ENCODE peak calls at places on chromosomes 1 and 21, in eight cellular contexts. One of them, this sample, is unnamed.

GRCh38 chr1:207890136-207890738 is 20.7 kb downstream of the CD34 start:
- DNase-seq in heart right ventricle: peak
- DNase-seq in AG10803: peak
- DNase-seq in BJ: peak
- DNase-seq in foreskin fibroblast: peak
- DNase-seq in psoas muscle: peak
- DNase-seq in endodermal cell: no peak
- DNase-seq in body of pancreas: peak
- DNase-seq in this sample: peak

GRCh38 chr1:183023146-183023600 is at the start of gene LAMC1:
- DNase-seq in psoas muscle: peak
- DNase-seq in endodermal cell: peak
- DNase-seq in body of pancreas: peak
- DNase-seq in heart right ventricle: peak
- DNase-seq in AG10803: peak
- DNase-seq in foreskin fibroblast: peak
- DNase-seq in BJ: no peak
- DNase-seq in this sample: no peak

GRCh38 chr1:18536356-18536755 is 55.6 kb downstream of the KLHDC7A start:
- DNase-seq in body of pancreas: no peak
- DNase-seq in heart right ventricle: no peak
- DNase-seq in psoas muscle: no peak
- DNase-seq in endodermal cell: no peak
- DNase-seq in BJ: no peak
- DNase-seq in AG10803: no peak
- DNase-seq in foreskin fibroblast: no peak
- DNase-seq in this sample: no peak

GRCh38 chr1:85461216-85461945 is 3.6 kb downstream of the DDAH1 start:
- DNase-seq in AG10803: peak
- DNase-seq in psoas muscle: no peak
- DNase-seq in body of pancreas: no peak
- DNase-seq in foreskin fibroblast: no peak
- DNase-seq in endodermal cell: no peak
- DNase-seq in BJ: no peak
- DNase-seq in heart right ventricle: no peak
- DNase-seq in this sample: no peak

GRCh38 chr1:115302390-115302961 is 35.6 kb downstream of the NGF start:
- DNase-seq in body of pancreas: no peak
- DNase-seq in endodermal cell: peak
- DNase-seq in AG10803: peak
- DNase-seq in foreskin fibroblast: peak
- DNase-seq in BJ: peak
- DNase-seq in psoas muscle: no peak
- DNase-seq in heart right ventricle: no peak
- DNase-seq in this sample: no peak

GRCh38 chr1:43704838-43705237 is 2.5 kb upstream of the ST3GAL3 start:
- DNase-seq in body of pancreas: peak
- DNase-seq in psoas muscle: peak
- DNase-seq in BJ: no peak
- DNase-seq in AG10803: peak
- DNase-seq in foreskin fibroblast: no peak
- DNase-seq in heart right ventricle: peak
- DNase-seq in endodermal cell: no peak
- DNase-seq in this sample: no peak

GRCh38 chr1:65949230-65949626 is 156.5 kb downstream of the PDE4B start:
- DNase-seq in AG10803: peak
- DNase-seq in foreskin fibroblast: peak
- DNase-seq in heart right ventricle: no peak
- DNase-seq in body of pancreas: no peak
- DNase-seq in psoas muscle: no peak
- DNase-seq in BJ: no peak
- DNase-seq in endodermal cell: no peak
- DNase-seq in this sample: no peak

GRCh38 chr1:198655464-198656121 is 16.8 kb downstream of the PTPRC start:
- DNase-seq in body of pancreas: no peak
- DNase-seq in psoas muscle: no peak
- DNase-seq in heart right ventricle: no peak
- DNase-seq in BJ: no peak
- DNase-seq in foreskin fibroblast: no peak
- DNase-seq in endodermal cell: no peak
- DNase-seq in AG10803: peak
- DNase-seq in this sample: peak

GRCh38 chr1:44276006-44276405 is 62.7 kb downstream of the DMAP1 start:
- DNase-seq in foreskin fibroblast: peak
- DNase-seq in AG10803: peak
- DNase-seq in heart right ventricle: no peak
- DNase-seq in BJ: no peak
- DNase-seq in psoas muscle: no peak
- DNase-seq in endodermal cell: no peak
- DNase-seq in body of pancreas: no peak
- DNase-seq in this sample: no peak

GRCh38 chr1:89802841-89803240 is 18.0 kb upstream of the LRRC8D start:
- DNase-seq in psoas muscle: no peak
- DNase-seq in body of pancreas: no peak
- DNase-seq in foreskin fibroblast: no peak
- DNase-seq in AG10803: no peak
- DNase-seq in BJ: no peak
- DNase-seq in heart right ventricle: no peak
- DNase-seq in endodermal cell: no peak
- DNase-seq in this sample: no peak

GRCh38 chr1:185668013-185668412 is 66.2 kb upstream of the HMCN1 start:
- DNase-seq in heart right ventricle: no peak
- DNase-seq in AG10803: no peak
- DNase-seq in BJ: no peak
- DNase-seq in endodermal cell: no peak
- DNase-seq in psoas muscle: no peak
- DNase-seq in foreskin fibroblast: no peak
- DNase-seq in body of pancreas: no peak
- DNase-seq in this sample: no peak

GRCh38 chr1:244796719-244797406 is 38.6 kb upstream of the COX20 start:
- DNase-seq in psoas muscle: no peak
- DNase-seq in foreskin fibroblast: peak
- DNase-seq in heart right ventricle: no peak
- DNase-seq in AG10803: peak
- DNase-seq in BJ: peak
- DNase-seq in body of pancreas: peak
- DNase-seq in endodermal cell: peak
- DNase-seq in this sample: no peak

GRCh38 chr1:202858306-202858705 is 30.6 kb downstream of the RABIF start:
- DNase-seq in psoas muscle: peak
- DNase-seq in heart right ventricle: peak
- DNase-seq in foreskin fibroblast: peak
- DNase-seq in AG10803: peak
- DNase-seq in body of pancreas: peak
- DNase-seq in endodermal cell: no peak
- DNase-seq in BJ: no peak
- DNase-seq in this sample: no peak

GRCh38 chr1:229579101-229579651 is 20.7 kb upstream of the ABCB10 start:
- DNase-seq in body of pancreas: no peak
- DNase-seq in AG10803: peak
- DNase-seq in endodermal cell: no peak
- DNase-seq in foreskin fibroblast: no peak
- DNase-seq in BJ: no peak
- DNase-seq in psoas muscle: no peak
- DNase-seq in heart right ventricle: peak
- DNase-seq in this sample: no peak

GRCh38 chr21:44918581-44919033 is 2.1 kb downstream of the ITGB2 start:
- DNase-seq in heart right ventricle: no peak
- DNase-seq in foreskin fibroblast: no peak
- DNase-seq in endodermal cell: peak
- DNase-seq in body of pancreas: no peak
- DNase-seq in AG10803: no peak
- DNase-seq in psoas muscle: peak
- DNase-seq in BJ: no peak
- DNase-seq in this sample: no peak
- H3K4me3 ChIP-seq in heart right ventricle: peak
- H3K4me3 ChIP-seq in foreskin fibroblast: no peak
- H3K4me3 ChIP-seq in endodermal cell: peak
- H3K4me3 ChIP-seq in body of pancreas: no peak
- H3K4me3 ChIP-seq in AG10803: no peak
- H3K4me3 ChIP-seq in psoas muscle: no peak
- H3K4me3 ChIP-seq in BJ: no peak
- H3K4me3 ChIP-seq in this sample: no peak

GRCh38 chr1:11671544-11672286 is 7.7 kb downstream of the FBXO6 start:
- DNase-seq in heart right ventricle: no peak
- DNase-seq in endodermal cell: peak
- DNase-seq in psoas muscle: no peak
- DNase-seq in BJ: no peak
- DNase-seq in body of pancreas: no peak
- DNase-seq in AG10803: no peak
- DNase-seq in foreskin fibroblast: no peak
- DNase-seq in this sample: no peak
- H3K4me3 ChIP-seq in heart right ventricle: no peak
- H3K4me3 ChIP-seq in endodermal cell: no peak
- H3K4me3 ChIP-seq in psoas muscle: no peak
- H3K4me3 ChIP-seq in BJ: no peak
- H3K4me3 ChIP-seq in body of pancreas: no peak
- H3K4me3 ChIP-seq in AG10803: no peak
- H3K4me3 ChIP-seq in foreskin fibroblast: no peak
- H3K4me3 ChIP-seq in this sample: no peak

DNA sequence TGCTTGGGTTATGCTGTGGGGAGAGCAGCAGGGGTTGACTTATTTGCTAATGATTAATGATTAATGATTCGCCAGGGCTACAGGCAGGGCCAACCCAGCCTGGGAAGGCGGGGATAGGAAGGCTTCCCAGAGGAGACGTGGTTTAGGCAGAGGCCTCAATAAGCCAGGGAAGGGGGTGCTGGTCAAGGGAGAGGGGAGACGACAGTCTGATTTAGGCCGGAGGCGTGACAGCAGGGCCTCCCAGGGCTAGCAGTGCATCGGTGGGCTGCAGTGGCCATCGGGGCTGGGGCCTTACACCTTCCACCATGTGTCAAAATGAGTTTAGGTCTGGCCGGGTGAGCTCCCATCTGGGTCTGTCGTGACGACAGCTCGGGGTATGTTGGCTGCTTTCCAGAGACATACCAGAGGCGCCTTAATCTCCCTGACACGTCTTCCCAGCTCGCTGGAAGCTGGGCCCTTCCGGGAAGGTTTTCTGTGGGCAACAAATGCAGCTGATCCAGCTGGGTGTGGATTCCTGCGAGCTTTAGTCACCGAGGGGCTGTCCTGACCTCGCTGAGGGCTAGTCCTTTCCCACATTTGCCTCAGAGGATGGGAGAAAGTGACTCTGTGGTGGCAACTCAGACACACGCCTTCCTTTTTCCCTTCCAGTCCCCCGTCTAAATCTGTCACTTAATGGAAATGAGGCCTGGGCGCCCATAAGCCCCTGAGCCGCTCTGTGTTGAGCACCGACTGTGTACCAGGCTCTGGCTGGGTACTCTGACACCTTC is 3.7 kb upstream of the SLC1A7 start:
- DNase-seq in heart right ventricle: peak
- DNase-seq in psoas muscle: peak
- DNase-seq in body of pancreas: peak
- DNase-seq in endodermal cell: peak
- DNase-seq in AG10803: peak
- DNase-seq in BJ: peak
- DNase-seq in foreskin fibroblast: peak
- DNase-seq in this sample: peak
- H3K4me3 ChIP-seq in heart right ventricle: no peak
- H3K4me3 ChIP-seq in psoas muscle: no peak
- H3K4me3 ChIP-seq in body of pancreas: no peak
- H3K4me3 ChIP-seq in endodermal cell: no peak
- H3K4me3 ChIP-seq in AG10803: no peak
- H3K4me3 ChIP-seq in BJ: no peak
- H3K4me3 ChIP-seq in foreskin fibroblast: no peak
- H3K4me3 ChIP-seq in this sample: peak

GRCh38 chr21:26965567-26966359 is 1.1 kb downstream of the ADAMTS5 start:
- DNase-seq in foreskin fibroblast: no peak
- DNase-seq in endodermal cell: peak
- DNase-seq in body of pancreas: peak
- DNase-seq in BJ: no peak
- DNase-seq in heart right ventricle: peak
- DNase-seq in psoas muscle: peak
- DNase-seq in AG10803: peak
- DNase-seq in this sample: no peak

GRCh38 chr21:26965091-26965566 is 1.8 kb downstream of the ADAMTS5 start:
- DNase-seq in foreskin fibroblast: no peak
- DNase-seq in psoas muscle: no peak
- DNase-seq in heart right ventricle: no peak
- DNase-seq in BJ: no peak
- DNase-seq in AG10803: no peak
- DNase-seq in body of pancreas: no peak
- DNase-seq in endodermal cell: no peak
- DNase-seq in this sample: no peak

GRCh38 chr21:26966360-26966977 is 419 bp downstream of the ADAMTS5 start:
- DNase-seq in psoas muscle: no peak
- DNase-seq in BJ: no peak
- DNase-seq in endodermal cell: no peak
- DNase-seq in AG10803: peak
- DNase-seq in foreskin fibroblast: no peak
- DNase-seq in heart right ventricle: no peak
- DNase-seq in body of pancreas: no peak
- DNase-seq in this sample: no peak

GRCh38 chr21:26964379-26964778 is 2.5 kb downstream of the ADAMTS5 start:
- DNase-seq in psoas muscle: peak
- DNase-seq in body of pancreas: peak
- DNase-seq in endodermal cell: peak
- DNase-seq in heart right ventricle: peak
- DNase-seq in AG10803: peak
- DNase-seq in foreskin fibroblast: peak
- DNase-seq in BJ: no peak
- DNase-seq in this sample: no peak

DNA sequence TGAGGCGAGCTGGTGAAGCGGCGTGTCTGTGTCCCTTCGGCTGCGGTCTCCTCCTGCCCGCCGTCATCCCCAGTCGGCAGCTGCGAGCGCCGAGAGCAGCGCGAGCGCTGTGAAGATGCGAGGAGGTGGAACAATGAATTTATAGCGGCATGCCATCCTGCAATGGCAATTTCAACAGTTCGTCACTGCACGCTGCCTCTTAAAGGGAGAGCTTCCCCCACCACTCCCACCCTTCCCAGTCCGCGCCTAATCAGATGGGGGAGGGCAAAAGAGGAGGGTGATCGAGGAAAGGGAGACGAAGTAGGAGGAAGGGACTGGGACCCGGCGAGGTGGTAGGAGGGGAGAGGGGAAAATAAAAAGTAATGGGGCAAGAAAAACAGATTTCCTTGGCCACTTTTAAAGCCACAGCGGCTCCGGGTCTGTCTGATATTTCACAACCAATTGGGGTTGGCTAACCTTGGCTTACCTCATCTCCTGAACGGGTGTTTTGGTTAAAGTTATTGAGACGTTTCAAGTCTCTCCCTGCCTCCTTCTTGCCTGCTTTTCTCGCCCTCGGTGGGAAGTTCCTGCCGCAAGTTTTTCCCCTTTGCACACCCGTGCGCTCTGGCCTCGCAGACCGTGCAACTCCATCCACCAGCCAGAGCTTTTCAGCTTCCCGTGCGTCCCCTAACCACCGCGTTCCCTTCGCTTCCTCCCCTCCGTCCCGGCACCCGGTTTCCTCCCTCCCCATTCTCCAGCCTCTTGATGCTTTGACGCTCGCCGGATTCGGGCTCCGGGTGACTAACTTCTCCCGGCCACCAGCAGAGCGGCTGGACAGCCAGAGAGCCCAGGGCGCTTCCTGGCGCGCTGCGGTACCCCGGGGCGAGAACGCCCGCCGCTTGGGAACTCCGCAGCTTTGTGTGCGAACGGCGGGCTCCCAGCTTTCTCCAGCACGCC is at the start of gene ADAMTS5:
- DNase-seq in endodermal cell: peak
- DNase-seq in foreskin fibroblast: peak
- DNase-seq in psoas muscle: peak
- DNase-seq in AG10803: peak
- DNase-seq in body of pancreas: peak
- DNase-seq in heart right ventricle: peak
- DNase-seq in BJ: no peak
- DNase-seq in this sample: peak
- H3K4me3 ChIP-seq in endodermal cell: peak
- H3K4me3 ChIP-seq in foreskin fibroblast: peak
- H3K4me3 ChIP-seq in psoas muscle: peak
- H3K4me3 ChIP-seq in AG10803: peak
- H3K4me3 ChIP-seq in body of pancreas: peak
- H3K4me3 ChIP-seq in heart right ventricle: peak
- H3K4me3 ChIP-seq in BJ: peak
- H3K4me3 ChIP-seq in this sample: peak

This sample was measured in epithelial cell of proximal tubule.